ENCODE peak calls at places on chromosomes 1 and 21, in eight cellular contexts. One of them, this sample, is unnamed.

GRCh38 chr1:56644064-56644940 is 812 bp upstream of the PRKAA2 start:
- DNase-seq in activated effector memory CD4-positive, alpha-beta T cell treated with Interleukin-2 at 50 U/mL for 16 hours: no peak
- DNase-seq in dorsolateral prefrontal cortex: peak
- DNase-seq in RPMI8226: no peak
- DNase-seq in EH: peak
- DNase-seq in left ventricle myocardium inferior: no peak
- DNase-seq in M059J: peak
- DNase-seq in smooth muscle cell of the brain vasculature: no peak
- DNase-seq in this sample: no peak

GRCh38 chr1:211736351-211736915 is 61.0 kb upstream of the NEK2 start:
- DNase-seq in activated effector memory CD4-positive, alpha-beta T cell treated with Interleukin-2 at 50 U/mL for 16 hours: no peak
- DNase-seq in smooth muscle cell of the brain vasculature: no peak
- DNase-seq in dorsolateral prefrontal cortex: peak
- DNase-seq in left ventricle myocardium inferior: no peak
- DNase-seq in RPMI8226: no peak
- DNase-seq in EH: no peak
- DNase-seq in M059J: peak
- DNase-seq in this sample: no peak

GRCh38 chr1:2392071-2392442 is 416 bp downstream of the RER1 start:
- DNase-seq in smooth muscle cell of the brain vasculature: no peak
- DNase-seq in dorsolateral prefrontal cortex: no peak
- DNase-seq in RPMI8226: no peak
- DNase-seq in EH: no peak
- DNase-seq in M059J: no peak
- DNase-seq in left ventricle myocardium inferior: no peak
- DNase-seq in activated effector memory CD4-positive, alpha-beta T cell treated with Interleukin-2 at 50 U/mL for 16 hours: no peak
- DNase-seq in this sample: no peak

GRCh38 chr1:198118136-198118535 is 38.7 kb upstream of the NEK7 start:
- DNase-seq in RPMI8226: no peak
- DNase-seq in left ventricle myocardium inferior: peak
- DNase-seq in smooth muscle cell of the brain vasculature: peak
- DNase-seq in activated effector memory CD4-positive, alpha-beta T cell treated with Interleukin-2 at 50 U/mL for 16 hours: no peak
- DNase-seq in EH: peak
- DNase-seq in dorsolateral prefrontal cortex: no peak
- DNase-seq in M059J: peak
- DNase-seq in this sample: peak

GRCh38 chr1:151606384-151606783 is 5.5 kb upstream of the SNX27 start:
- DNase-seq in EH: no peak
- DNase-seq in left ventricle myocardium inferior: no peak
- DNase-seq in smooth muscle cell of the brain vasculature: no peak
- DNase-seq in activated effector memory CD4-positive, alpha-beta T cell treated with Interleukin-2 at 50 U/mL for 16 hours: no peak
- DNase-seq in RPMI8226: no peak
- DNase-seq in M059J: peak
- DNase-seq in dorsolateral prefrontal cortex: no peak
- DNase-seq in this sample: no peak

GRCh38 chr1:226584164-226584563 is 35.6 kb downstream of the STUM start:
- DNase-seq in smooth muscle cell of the brain vasculature: no peak
- DNase-seq in EH: no peak
- DNase-seq in M059J: no peak
- DNase-seq in dorsolateral prefrontal cortex: no peak
- DNase-seq in left ventricle myocardium inferior: no peak
- DNase-seq in activated effector memory CD4-positive, alpha-beta T cell treated with Interleukin-2 at 50 U/mL for 16 hours: no peak
- DNase-seq in RPMI8226: peak
- DNase-seq in this sample: no peak

GRCh38 chr1:169676001-169676400 is 35.4 kb downstream of the SELL start:
- DNase-seq in dorsolateral prefrontal cortex: no peak
- DNase-seq in left ventricle myocardium inferior: no peak
- DNase-seq in smooth muscle cell of the brain vasculature: no peak
- DNase-seq in RPMI8226: no peak
- DNase-seq in activated effector memory CD4-positive, alpha-beta T cell treated with Interleukin-2 at 50 U/mL for 16 hours: no peak
- DNase-seq in EH: peak
- DNase-seq in M059J: peak
- DNase-seq in this sample: no peak

GRCh38 chr21:29224006-29224405 is 74.7 kb upstream of the BACH1 start:
- DNase-seq in EH: no peak
- DNase-seq in dorsolateral prefrontal cortex: no peak
- DNase-seq in RPMI8226: no peak
- DNase-seq in activated effector memory CD4-positive, alpha-beta T cell treated with Interleukin-2 at 50 U/mL for 16 hours: no peak
- DNase-seq in smooth muscle cell of the brain vasculature: no peak
- DNase-seq in M059J: peak
- DNase-seq in left ventricle myocardium inferior: no peak
- DNase-seq in this sample: no peak

GRCh38 chr1:107748529-107748928 is 216.5 kb downstream of the VAV3 start:
- DNase-seq in EH: peak
- DNase-seq in dorsolateral prefrontal cortex: no peak
- DNase-seq in RPMI8226: peak
- DNase-seq in M059J: peak
- DNase-seq in left ventricle myocardium inferior: no peak
- DNase-seq in smooth muscle cell of the brain vasculature: no peak
- DNase-seq in activated effector memory CD4-positive, alpha-beta T cell treated with Interleukin-2 at 50 U/mL for 16 hours: no peak
- DNase-seq in this sample: no peak

GRCh38 chr1:223756002-223756775 is 43.9 kb downstream of the CAPN2 start:
- DNase-seq in activated effector memory CD4-positive, alpha-beta T cell treated with Interleukin-2 at 50 U/mL for 16 hours: no peak
- DNase-seq in left ventricle myocardium inferior: no peak
- DNase-seq in smooth muscle cell of the brain vasculature: no peak
- DNase-seq in dorsolateral prefrontal cortex: no peak
- DNase-seq in M059J: no peak
- DNase-seq in RPMI8226: no peak
- DNase-seq in EH: no peak
- DNase-seq in this sample: no peak

GRCh38 chr1:115764541-115764940 is 4.0 kb downstream of the CASQ2 start:
- DNase-seq in dorsolateral prefrontal cortex: no peak
- DNase-seq in activated effector memory CD4-positive, alpha-beta T cell treated with Interleukin-2 at 50 U/mL for 16 hours: no peak
- DNase-seq in RPMI8226: no peak
- DNase-seq in M059J: peak
- DNase-seq in left ventricle myocardium inferior: no peak
- DNase-seq in smooth muscle cell of the brain vasculature: no peak
- DNase-seq in EH: peak
- DNase-seq in this sample: peak

GRCh38 chr1:192973988-192974387 is 85.2 kb downstream of the UCHL5 start:
- DNase-seq in EH: no peak
- DNase-seq in left ventricle myocardium inferior: no peak
- DNase-seq in activated effector memory CD4-positive, alpha-beta T cell treated with Interleukin-2 at 50 U/mL for 16 hours: no peak
- DNase-seq in RPMI8226: no peak
- DNase-seq in dorsolateral prefrontal cortex: no peak
- DNase-seq in M059J: no peak
- DNase-seq in smooth muscle cell of the brain vasculature: no peak
- DNase-seq in this sample: no peak

GRCh38 chr1:8120693-8121260 is 94.7 kb upstream of the ERRFI1 start:
- DNase-seq in smooth muscle cell of the brain vasculature: no peak
- DNase-seq in RPMI8226: peak
- DNase-seq in dorsolateral prefrontal cortex: no peak
- DNase-seq in activated effector memory CD4-positive, alpha-beta T cell treated with Interleukin-2 at 50 U/mL for 16 hours: no peak
- DNase-seq in left ventricle myocardium inferior: no peak
- DNase-seq in M059J: peak
- DNase-seq in EH: no peak
- DNase-seq in this sample: no peak

GRCh38 chr1:9478021-9478420 is 61.2 kb upstream of the SLC25A33 start:
- DNase-seq in RPMI8226: no peak
- DNase-seq in left ventricle myocardium inferior: no peak
- DNase-seq in activated effector memory CD4-positive, alpha-beta T cell treated with Interleukin-2 at 50 U/mL for 16 hours: no peak
- DNase-seq in EH: no peak
- DNase-seq in smooth muscle cell of the brain vasculature: no peak
- DNase-seq in M059J: no peak
- DNase-seq in dorsolateral prefrontal cortex: no peak
- DNase-seq in this sample: no peak

GRCh38 chr21:23801292-23801691 is 1806.0 kb downstream of the MRPL39 start:
- DNase-seq in smooth muscle cell of the brain vasculature: no peak
- DNase-seq in left ventricle myocardium inferior: no peak
- DNase-seq in M059J: no peak
- DNase-seq in activated effector memory CD4-positive, alpha-beta T cell treated with Interleukin-2 at 50 U/mL for 16 hours: no peak
- DNase-seq in RPMI8226: no peak
- DNase-seq in dorsolateral prefrontal cortex: no peak
- DNase-seq in EH: no peak
- DNase-seq in this sample: no peak

GRCh38 chr1:210464519-210465039 is 135.9 kb downstream of the HHAT start:
- DNase-seq in EH: peak
- DNase-seq in M059J: peak
- DNase-seq in activated effector memory CD4-positive, alpha-beta T cell treated with Interleukin-2 at 50 U/mL for 16 hours: no peak
- DNase-seq in smooth muscle cell of the brain vasculature: no peak
- DNase-seq in RPMI8226: no peak
- DNase-seq in dorsolateral prefrontal cortex: peak
- DNase-seq in left ventricle myocardium inferior: no peak
- DNase-seq in this sample: no peak

GRCh38 chr1:201531551-201532425 is 7.1 kb upstream of the NAV1 start:
- DNase-seq in dorsolateral prefrontal cortex: no peak
- DNase-seq in RPMI8226: peak
- DNase-seq in activated effector memory CD4-positive, alpha-beta T cell treated with Interleukin-2 at 50 U/mL for 16 hours: no peak
- DNase-seq in EH: peak
- DNase-seq in left ventricle myocardium inferior: peak
- DNase-seq in smooth muscle cell of the brain vasculature: no peak
- DNase-seq in M059J: no peak
- DNase-seq in this sample: peak

GRCh38 chr1:31984419-31985347 is 29.0 kb upstream of the KHDRBS1 start:
- DNase-seq in dorsolateral prefrontal cortex: no peak
- DNase-seq in activated effector memory CD4-positive, alpha-beta T cell treated with Interleukin-2 at 50 U/mL for 16 hours: peak
- DNase-seq in EH: peak
- DNase-seq in left ventricle myocardium inferior: no peak
- DNase-seq in RPMI8226: peak
- DNase-seq in M059J: peak
- DNase-seq in smooth muscle cell of the brain vasculature: no peak
- DNase-seq in this sample: no peak

GRCh38 chr1:95035536-95035935 is 37.2 kb downstream of the ALG14 start:
- DNase-seq in activated effector memory CD4-positive, alpha-beta T cell treated with Interleukin-2 at 50 U/mL for 16 hours: no peak
- DNase-seq in dorsolateral prefrontal cortex: no peak
- DNase-seq in M059J: peak
- DNase-seq in RPMI8226: no peak
- DNase-seq in left ventricle myocardium inferior: no peak
- DNase-seq in smooth muscle cell of the brain vasculature: no peak
- DNase-seq in EH: peak
- DNase-seq in this sample: no peak

GRCh38 chr1:26848947-26849774 is 13.8 kb upstream of the SFN start:
- DNase-seq in smooth muscle cell of the brain vasculature: no peak
- DNase-seq in dorsolateral prefrontal cortex: no peak
- DNase-seq in RPMI8226: no peak
- DNase-seq in activated effector memory CD4-positive, alpha-beta T cell treated with Interleukin-2 at 50 U/mL for 16 hours: no peak
- DNase-seq in EH: peak
- DNase-seq in M059J: peak
- DNase-seq in left ventricle myocardium inferior: no peak
- DNase-seq in this sample: no peak

GRCh38 chr21:45041351-45041805 is 33.0 kb upstream of the ADARB1 start:
- DNase-seq in dorsolateral prefrontal cortex: no peak
- DNase-seq in activated effector memory CD4-positive, alpha-beta T cell treated with Interleukin-2 at 50 U/mL for 16 hours: no peak
- DNase-seq in left ventricle myocardium inferior: peak
- DNase-seq in RPMI8226: no peak
- DNase-seq in EH: peak
- DNase-seq in M059J: peak
- DNase-seq in smooth muscle cell of the brain vasculature: peak
- DNase-seq in this sample: peak